ENCODE peak calls at places on chromosomes 12 and 14, in four cellular contexts. D is progenitor cell of endocrine pancreas, Q is activated T-cell treated with anti-CD3 and anti-CD28 coated beads for 48 hours, J is thoracic aorta. G is an unnamed sample.

GRCh38 chr12:91099836-91100235 is 11.5 kb downstream of the LUM start:
- DNase-seq in J (no peak), D (no peak), Q (no peak), G (no peak)

GRCh38 chr12:89212339-89212771 is 139.9 kb downstream of the DUSP6 start:
- DNase-seq in J (no peak), Q (no peak), D (no peak), G (no peak)

GRCh38 chr12:55017421-55017820 is 2.4 kb upstream of the NEUROD4 start:
- DNase-seq in J (no peak), D (no peak), Q (no peak), G (no peak)

GRCh38 chr12:87667378-87667777 is 361.8 kb downstream of the C12orf50 start:
- DNase-seq in Q (no peak), J (no peak), D (no peak), G (no peak)

GRCh38 chr12:86931714-86932113 is 675.5 kb upstream of the MGAT4C start:
- DNase-seq in D (no peak), Q (no peak), J (no peak), G (no peak)

GRCh38 chr12:107442593-107442992 is 243.0 kb upstream of the PWP1 start:
- DNase-seq in Q (no peak), J (no peak), D (no peak), G (no peak)

GRCh38 chr12:28795306-28795705 is 353.8 kb upstream of the FAR2 start:
- DNase-seq in Q (no peak), J (no peak), D (no peak), G (no peak)

GRCh38 chr14:104075530-104076151 is 9.9 kb upstream of the ASPG start:
- DNase-seq in D (no peak), J (no peak), Q (no peak), G (no peak)

GRCh38 chr12:6074979-6075585 is 49.4 kb downstream of the VWF start:
- DNase-seq in D (no peak), Q (peak), J (no peak), G (peak)

GRCh38 chr12:70664463-70664862 is 27.2 kb upstream of the PTPRB start:
- DNase-seq in Q (no peak), D (no peak), J (no peak), G (no peak)

GRCh38 chr12:4160314-4161040 is 113.1 kb upstream of the CCND2 start:
- DNase-seq in D (no peak), Q (no peak), J (no peak), G (no peak)

G was measured in GM12891.